ENCODE peak calls at places on chromosomes 16 and 17, in seven cellular contexts. N is stimulated activated CD8-positive, alpha-beta memory T cell treated with anti-CD3 and anti-CD28 coated beads, Interleukin-7, amount 100 ng/mL, for 24 hours; H is T-cell; O is left ventricle myocardium inferior; K is NCI-H82; W is WTC11; S is progenitor cell of endocrine pancreas. Y is an unnamed sample.

GRCh38 chr17:62754696-62755095 is 53.4 kb downstream of the MARCHF10 start:
- DNase-seq in N (no peak), H (no peak), O (no peak), K (no peak), W (no peak), S (no peak), Y (no peak)

GRCh38 chr16:85449195-85449884 is 163.8 kb upstream of the GSE1 start:
- DNase-seq in N (no peak), H (no peak), O (no peak), K (no peak), W (no peak), S (no peak), Y (no peak)

GRCh38 chr17:62017496-62017895 is 47.6 kb downstream of the MED13 start:
- DNase-seq in N (no peak), H (no peak), O (no peak), K (no peak), W (no peak), S (no peak), Y (no peak)

GRCh38 chr16:85970712-85971220 is 71.8 kb downstream of the IRF8 start:
- DNase-seq in N (no peak), H (no peak), O (no peak), K (no peak), W (no peak), S (no peak), Y (no peak)

GRCh38 chr16:81544261-81544660 is 99.7 kb downstream of the CMIP start:
- DNase-seq in N (no peak), H (no peak), O (no peak), K (no peak), W (no peak), S (no peak), Y (no peak)

GRCh38 chr17:66855204-66855603 is 20.3 kb downstream of the CACNG5 start:
- DNase-seq in N (peak), H (no peak), O (no peak), K (peak), W (peak), S (no peak), Y (no peak)

GRCh38 chr17:74981979-74982662 is 5.3 kb upstream of the CDR2L start:
- DNase-seq in N (peak), H (peak), O (peak), K (peak), W (peak), S (peak), Y (peak)

GRCh38 chr17:4007346-4008081 is 43.3 kb upstream of the ATP2A3 start:
- DNase-seq in N (no peak), H (no peak), O (no peak), K (no peak), W (no peak), S (no peak), Y (no peak)

GRCh38 chr17:43443381-43443780 is 40.4 kb upstream of the DHX8 start:
- DNase-seq in N (no peak), H (no peak), O (no peak), K (no peak), W (no peak), S (no peak), Y (no peak)

GRCh38 chr16:24463196-24463945 is 76.0 kb upstream of the RBBP6 start:
- DNase-seq in N (no peak), H (no peak), O (no peak), K (no peak), W (no peak), S (no peak), Y (no peak)

GRCh38 chr17:80608326-80608725 is 63.7 kb downstream of the RPTOR start:
- DNase-seq in N (no peak), H (no peak), O (no peak), K (peak), W (no peak), S (no peak), Y (no peak)

GRCh38 chr17:42097691-42098661 is at the start of gene ZNF385C:
- DNase-seq in N (no peak), H (no peak), O (no peak), K (peak), W (peak), S (no peak), Y (peak)

GRCh38 chr16:79902351-79902750 is 301.8 kb upstream of the MAF start:
- DNase-seq in N (no peak), H (no peak), O (no peak), K (no peak), W (no peak), S (no peak), Y (no peak)

GRCh38 chr17:50262001-50262794 is 12.1 kb upstream of the TMEM92 start:
- DNase-seq in N (no peak), H (no peak), O (no peak), K (no peak), W (no peak), S (no peak), Y (no peak)

GRCh38 chr16:1979271-1980025 is 1.8 kb downstream of the NOXO1 start:
- DNase-seq in N (no peak), H (no peak), O (no peak), K (no peak), W (peak), S (no peak), Y (peak)

GRCh38 chr17:66904760-66905637 is 59.5 kb upstream of the CACNG4 start:
- DNase-seq in N (no peak), H (no peak), O (peak), K (no peak), W (no peak), S (no peak), Y (no peak)

GRCh38 chr16:19223235-19223847 is 55.3 kb downstream of the SYT17 start:
- DNase-seq in N (peak), H (no peak), O (no peak), K (peak), W (peak), S (no peak), Y (peak)

GRCh38 chr16:22632621-22633020 is 121.9 kb downstream of the NPIPB5 start:
- DNase-seq in N (no peak), H (no peak), O (no peak), K (peak), W (no peak), S (no peak), Y (no peak)

GRCh38 chr16:79176987-79177386 is 423.6 kb downstream of the MAF start:
- DNase-seq in N (no peak), H (no peak), O (no peak), K (no peak), W (no peak), S (no peak), Y (no peak)

GRCh38 chr17:37488009-37488604 is 1.6 kb upstream of the DUSP14 start:
- DNase-seq in N (no peak), H (no peak), O (no peak), K (peak), W (no peak), S (no peak), Y (no peak)

GRCh38 chr16:82368041-82368440 is 198.0 kb upstream of the MPHOSPH6 start:
- DNase-seq in N (no peak), H (no peak), O (peak), K (peak), W (peak), S (no peak), Y (no peak)

GRCh38 chr17:35609831-35610230 is 22.7 kb downstream of the AP2B1 start:
- DNase-seq in N (no peak), H (no peak), O (no peak), K (no peak), W (no peak), S (no peak), Y (no peak)

GRCh38 chr17:78940708-78941107 is 15.5 kb upstream of the TIMP2 start:
- DNase-seq in N (no peak), H (no peak), O (no peak), K (peak), W (peak), S (no peak), Y (peak)

GRCh38 chr16:67170168-67170947 is at the start of gene NOL3:
- DNase-seq in N (no peak), H (no peak), O (peak), K (peak), W (peak), S (no peak), Y (peak)

GRCh38 chr16:71894229-71894920 is 956 bp upstream of the IST1 start:
- DNase-seq in N (no peak), H (peak), O (peak), K (peak), W (peak), S (no peak), Y (peak)

GRCh38 chr17:45160505-45161287 is 979 bp upstream of the HEXIM2 start:
- DNase-seq in N (no peak), H (no peak), O (peak), K (peak), W (peak), S (peak), Y (peak)

GRCh38 chr16:56424791-56425438 is 430 bp downstream of the AMFR start:
- DNase-seq in N (no peak), H (no peak), O (peak), K (peak), W (peak), S (peak), Y (peak)

GRCh38 chr16:85205747-85206471 is 93.6 kb upstream of the CIBAR2 start:
- DNase-seq in N (no peak), H (no peak), O (no peak), K (peak), W (no peak), S (no peak), Y (no peak)

Y was measured in ecto neural progenitor cell.